ENCODE peak calls at places on chromosomes 5 and 9, in nine cellular contexts. P is mesothelial cell of epicardium, N is colonic mucosa, W is GM20000, U is IMR-90, A is DND-41, X is kidney, O is cardiac fibroblast, B is neural progenitor cell. Z is an unnamed sample.

GRCh38 chr9:137318976-137319375 is 16.9 kb upstream of the NRARP start:
- DNase-seq in P (no peak), N (no peak), W (peak), U (peak), A (no peak), X (peak), O (no peak), B (peak), Z (no peak)

GRCh38 chr5:61342066-61342465 is 10.0 kb downstream of the ZSWIM6 start:
- DNase-seq in P (no peak), N (no peak), W (no peak), U (peak), A (no peak), X (no peak), O (no peak), B (no peak), Z (no peak)

GRCh38 chr9:84174486-84174885 is 166.1 kb downstream of the SLC28A3 start:
- DNase-seq in P (no peak), N (no peak), W (no peak), U (no peak), A (no peak), X (no peak), O (peak), B (no peak), Z (no peak)

GRCh38 chr9:112086627-112087026 is 88.5 kb downstream of the SUSD1 start:
- DNase-seq in P (no peak), N (no peak), W (no peak), U (peak), A (no peak), X (no peak), O (peak), B (peak), Z (no peak)

GRCh38 chr5:66992547-66992946 is 204.1 kb downstream of the CD180 start:
- DNase-seq in P (no peak), N (no peak), W (no peak), U (no peak), A (no peak), X (no peak), O (no peak), B (no peak), Z (no peak)

GRCh38 chr9:122810306-122810946 is 10.5 kb downstream of the OR1K1 start:
- DNase-seq in P (peak), N (peak), W (peak), U (peak), A (peak), X (no peak), O (peak), B (peak), Z (peak)

GRCh38 chr5:73311291-73312110 is 137.1 kb downstream of the FOXD1 start:
- DNase-seq in P (peak), N (no peak), W (no peak), U (peak), A (no peak), X (peak), O (peak), B (peak), Z (no peak)

GRCh38 chr9:6384732-6385131 is 28.3 kb upstream of the UHRF2 start:
- DNase-seq in P (no peak), N (no peak), W (no peak), U (no peak), A (peak), X (no peak), O (no peak), B (no peak), Z (no peak)

GRCh38 chr5:149397530-149397929 is 18.4 kb upstream of the IL17B start:
- DNase-seq in P (no peak), N (no peak), W (no peak), U (peak), A (no peak), X (peak), O (peak), B (no peak), Z (no peak)

GRCh38 chr9:30116673-30117217 is 2267.7 kb upstream of the ACO1 start:
- DNase-seq in P (no peak), N (no peak), W (no peak), U (no peak), A (no peak), X (no peak), O (no peak), B (no peak), Z (no peak)

GRCh38 chr5:15510092-15510491 is 10.1 kb downstream of the FBXL7 start:
- DNase-seq in P (no peak), N (no peak), W (no peak), U (peak), A (no peak), X (no peak), O (peak), B (no peak), Z (no peak)

GRCh38 chr5:179955062-179955461 is 47.4 kb upstream of the TBC1D9B start:
- DNase-seq in P (no peak), N (no peak), W (no peak), U (no peak), A (no peak), X (no peak), O (no peak), B (no peak), Z (no peak)

GRCh38 chr5:151298063-151298462 is 5.5 kb downstream of the SLC36A3 start:
- DNase-seq in P (no peak), N (peak), W (no peak), U (peak), A (peak), X (no peak), O (no peak), B (peak), Z (no peak)

GRCh38 chr9:105024529-105024928 is 96.6 kb upstream of the ABCA1 start:
- DNase-seq in P (no peak), N (no peak), W (no peak), U (no peak), A (no peak), X (no peak), O (no peak), B (peak), Z (no peak)

GRCh38 chr5:6365142-6365976 is 13.0 kb downstream of the MED10 start:
- DNase-seq in P (no peak), N (no peak), W (no peak), U (peak), A (no peak), X (no peak), O (peak), B (no peak), Z (no peak)

GRCh38 chr9:89483592-89484474 is 14.1 kb downstream of the SEMA4D start:
- DNase-seq in P (no peak), N (no peak), W (peak), U (no peak), A (peak), X (no peak), O (no peak), B (no peak), Z (peak)

GRCh38 chr5:154899107-154899816 is 38.7 kb downstream of the GEMIN5 start:
- DNase-seq in P (no peak), N (no peak), W (no peak), U (no peak), A (no peak), X (no peak), O (no peak), B (no peak), Z (no peak)

GRCh38 chr9:89387970-89388867 is 69.9 kb downstream of the SECISBP2 start:
- DNase-seq in P (no peak), N (peak), W (no peak), U (peak), A (no peak), X (no peak), O (peak), B (no peak), Z (no peak)

GRCh38 chr5:77328926-77329647 is 118.6 kb downstream of the PDE8B start:
- DNase-seq in P (no peak), N (no peak), W (no peak), U (no peak), A (no peak), X (no peak), O (no peak), B (no peak), Z (no peak)

GRCh38 chr5:129996896-129997295 is 92.6 kb downstream of the CHSY3 start:
- DNase-seq in P (no peak), N (no peak), W (no peak), U (peak), A (no peak), X (no peak), O (peak), B (no peak), Z (no peak)

GRCh38 chr5:20601678-20602100 is 613.7 kb upstream of the CDH18 start:
- DNase-seq in P (no peak), N (no peak), W (no peak), U (no peak), A (no peak), X (no peak), O (peak), B (peak), Z (no peak)

GRCh38 chr5:111805071-111805470 is 48.1 kb upstream of the NREP start:
- DNase-seq in P (no peak), N (no peak), W (no peak), U (no peak), A (no peak), X (no peak), O (no peak), B (no peak), Z (no peak)

GRCh38 chr9:114504341-114505186 is 709 bp downstream of the WHRN start:
- DNase-seq in P (peak), N (peak), W (peak), U (peak), A (no peak), X (peak), O (peak), B (peak), Z (peak)

GRCh38 chr9:130120207-130120587 is 52.0 kb upstream of the NCS1 start:
- DNase-seq in P (no peak), N (no peak), W (no peak), U (no peak), A (no peak), X (peak), O (no peak), B (no peak), Z (no peak)

GRCh38 chr9:119986205-119986604 is 593.8 kb downstream of the CDK5RAP2 start:
- DNase-seq in P (no peak), N (no peak), W (no peak), U (no peak), A (no peak), X (no peak), O (no peak), B (no peak), Z (no peak)

GRCh38 chr5:95155888-95156287 is 129.0 kb downstream of the MCTP1 start:
- DNase-seq in P (no peak), N (no peak), W (no peak), U (no peak), A (no peak), X (no peak), O (no peak), B (no peak), Z (no peak)

GRCh38 chr9:120009856-120010255 is 570.1 kb downstream of the CDK5RAP2 start:
- DNase-seq in P (no peak), N (no peak), W (no peak), U (no peak), A (no peak), X (no peak), O (no peak), B (no peak), Z (no peak)

GRCh38 chr5:1763548-1763911 is 36.1 kb downstream of the MRPL36 start:
- DNase-seq in P (no peak), N (no peak), W (peak), U (peak), A (no peak), X (peak), O (peak), B (peak), Z (peak)

GRCh38 chr9:116998305-116998704 is 311.2 kb downstream of the TRIM32 start:
- DNase-seq in P (no peak), N (no peak), W (peak), U (peak), A (peak), X (no peak), O (no peak), B (peak), Z (peak)

GRCh38 chr9:69431777-69432176 is 106.8 kb downstream of the ENTREP1 start:
- DNase-seq in P (no peak), N (no peak), W (no peak), U (no peak), A (no peak), X (no peak), O (no peak), B (no peak), Z (no peak)

GRCh38 chr9:69429281-69429680 is 104.3 kb downstream of the ENTREP1 start:
- DNase-seq in P (no peak), N (no peak), W (no peak), U (no peak), A (no peak), X (no peak), O (no peak), B (no peak), Z (no peak)

GRCh38 chr9:69431203-69431602 is 106.2 kb downstream of the ENTREP1 start:
- DNase-seq in P (no peak), N (no peak), W (no peak), U (no peak), A (no peak), X (no peak), O (no peak), B (no peak), Z (no peak)

GRCh38 chr9:69428017-69428785 is 103.2 kb downstream of the ENTREP1 start:
- DNase-seq in P (no peak), N (no peak), W (no peak), U (no peak), A (no peak), X (no peak), O (no peak), B (no peak), Z (no peak)

DNA sequence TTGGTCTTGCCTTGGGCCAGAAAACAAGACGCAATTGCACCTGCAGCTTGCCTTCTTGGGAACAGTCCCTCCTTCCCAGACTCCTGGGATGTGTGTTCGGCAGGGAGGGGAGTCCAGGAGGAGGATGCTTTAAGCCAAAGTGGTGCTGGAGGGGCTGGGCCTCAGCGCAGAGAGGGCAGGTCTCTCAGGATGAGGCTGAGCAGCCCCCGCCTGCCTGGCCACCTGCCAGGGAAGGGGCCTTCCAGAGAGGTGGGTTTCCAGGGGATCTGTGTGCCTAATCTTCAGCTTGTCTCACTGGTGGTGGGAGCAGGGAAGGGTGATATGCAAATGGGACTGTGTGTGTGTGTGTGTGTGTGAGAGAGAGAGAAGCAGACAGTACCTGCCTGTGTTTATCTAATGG is 105.2 kb downstream of the ENTREP1 start:
- DNase-seq in P (no peak), N (no peak), W (no peak), U (no peak), A (no peak), X (no peak), O (no peak), B (no peak), Z (no peak)
- TF ChIP-seq CTCF in P (no peak), N (no peak), W (no peak), U (no peak), A (no peak), X (no peak), O (no peak), B (no peak), Z (no peak)

GRCh38 chr9:90642570-90643539 is at the start of gene DIRAS2:
- DNase-seq in P (peak), N (peak), W (peak), U (peak), A (no peak), X (peak), O (peak), B (peak), Z (peak)
- TF ChIP-seq CTCF in P (peak), N (no peak), W (no peak), U (peak), A (no peak), X (peak), O (peak), B (peak), Z (peak)

DNA sequence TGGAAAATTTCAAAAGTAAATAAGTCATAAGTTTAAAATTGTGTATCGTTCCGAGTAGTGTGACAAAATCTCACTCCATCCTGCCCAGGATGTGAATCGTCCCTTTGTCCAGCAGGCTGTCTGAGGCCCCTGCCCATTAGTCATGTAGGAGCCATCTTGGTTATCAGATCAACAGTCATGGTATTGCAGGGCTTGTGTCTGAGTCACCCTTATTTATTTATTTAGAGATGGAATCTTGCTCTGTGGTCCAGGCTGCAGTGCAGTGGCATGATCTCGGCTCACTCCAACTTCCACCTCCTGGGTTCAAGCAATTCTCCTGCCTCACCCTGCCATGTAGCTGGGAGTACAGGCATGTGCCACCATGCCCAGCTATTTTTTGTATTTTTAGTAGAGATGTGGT is 30.2 kb downstream of the ITGA2 start:
- DNase-seq in P (no peak), N (no peak), W (no peak), U (peak), A (no peak), X (no peak), O (peak), B (no peak), Z (no peak)
- TF ChIP-seq CTCF in P (no peak), N (no peak), W (no peak), U (peak), A (no peak), X (no peak), O (peak), B (no peak), Z (no peak)

GRCh38 chr9:37404590-37404989 is 17.9 kb upstream of the GRHPR start:
- DNase-seq in P (no peak), N (no peak), W (no peak), U (no peak), A (no peak), X (peak), O (no peak), B (no peak), Z (no peak)
- TF ChIP-seq CTCF in P (no peak), N (no peak), W (no peak), U (no peak), A (no peak), X (no peak), O (no peak), B (no peak), Z (no peak)

DNA sequence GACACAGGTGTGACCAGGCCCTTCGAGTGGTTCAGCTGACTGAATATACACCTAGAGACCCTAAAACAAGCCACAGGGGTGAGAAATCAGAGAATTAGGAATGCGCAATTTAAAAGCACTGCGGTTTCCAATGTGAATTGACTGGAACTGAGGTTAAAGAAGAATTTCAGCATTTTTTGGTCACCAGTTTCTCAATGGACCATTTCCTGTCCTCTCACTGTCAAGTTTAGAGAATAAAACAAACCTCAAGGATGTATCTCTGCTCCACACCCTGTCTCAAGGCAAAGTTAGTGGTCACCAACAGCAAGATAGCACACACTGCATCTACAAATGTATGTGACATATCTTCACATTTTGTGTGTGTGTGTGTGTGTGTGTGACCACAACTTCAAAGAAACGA is 143.8 kb upstream of the MAP3K1 start:
- DNase-seq in P (no peak), N (no peak), W (no peak), U (no peak), A (no peak), X (no peak), O (no peak), B (no peak), Z (no peak)
- TF ChIP-seq CTCF in P (no peak), N (no peak), W (no peak), U (no peak), A (no peak), X (no peak), O (no peak), B (no peak), Z (no peak)

DNA sequence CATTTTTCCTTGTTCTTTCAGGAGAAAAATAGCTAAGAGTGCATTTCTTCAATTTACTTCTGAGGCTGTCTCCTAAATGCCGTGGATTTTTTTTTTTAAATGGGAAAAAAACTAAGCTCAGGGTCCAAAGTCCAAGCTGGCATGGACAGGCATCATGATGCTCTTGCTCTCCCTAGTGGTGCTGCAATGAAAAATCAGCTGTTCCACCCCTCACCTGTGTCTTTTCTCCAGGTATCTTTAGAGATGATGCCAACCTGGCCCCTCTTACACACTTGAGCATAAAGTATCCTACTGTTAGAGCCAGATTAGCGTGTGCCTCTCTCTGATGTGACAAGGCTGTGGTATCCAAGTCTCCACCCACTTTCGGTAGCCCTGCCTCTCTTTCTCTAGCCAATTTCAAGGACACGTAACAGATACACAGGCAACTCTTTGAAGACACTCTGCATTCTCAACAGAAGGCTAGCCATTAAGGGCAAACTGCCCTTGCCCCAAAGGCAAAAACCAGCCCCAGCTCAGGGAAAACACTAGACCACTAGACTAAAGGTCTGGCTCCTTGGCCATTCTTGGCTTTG is 208.8 kb downstream of the SAXO1 start:
- DNase-seq in P (no peak), N (peak), W (peak), U (no peak), A (no peak), X (no peak), O (peak), B (no peak), Z (no peak)
- TF ChIP-seq CTCF in P (no peak), N (peak), W (no peak), U (peak), A (no peak), X (peak), O (peak), B (peak), Z (peak)

GRCh38 chr5:59923465-59923864 is 29.9 kb upstream of the PDE4D start:
- DNase-seq in P (no peak), N (no peak), W (no peak), U (peak), A (no peak), X (no peak), O (peak), B (peak), Z (no peak)
- TF ChIP-seq CTCF in P (no peak), N (no peak), W (no peak), U (peak), A (no peak), X (peak), O (no peak), B (peak), Z (no peak)